ENCODE peak calls at places on chromosomes 1 and 21, in seven cellular contexts. V, U, A, T, F, L and H are unnamed samples.

GRCh38 chr1:153778824-153779519 is 3.8 kb downstream of the SLC27A3 start:
- DNase-seq in V (no peak), U (no peak), A (no peak), T (no peak), F (no peak), L (no peak), H (no peak)

GRCh38 chr21:31136891-31137290 is 98.6 kb upstream of the KRTAP19-8 start:
- DNase-seq in V (no peak), U (no peak), A (no peak), T (no peak), F (no peak), L (no peak), H (no peak)

GRCh38 chr1:242147096-242147976 is 148.4 kb upstream of the MAP1LC3C start:
- DNase-seq in V (no peak), U (peak), A (no peak), T (no peak), F (no peak), L (no peak), H (no peak)

GRCh38 chr1:226086776-226087175 is 24.3 kb downstream of the H3-3A start:
- DNase-seq in V (no peak), U (no peak), A (no peak), T (peak), F (no peak), L (no peak), H (no peak)

GRCh38 chr1:38297852-38298251 is 251.3 kb upstream of the POU3F1 start:
- DNase-seq in V (no peak), U (no peak), A (no peak), T (no peak), F (no peak), L (no peak), H (no peak)

GRCh38 chr1:79323240-79324025 is 316.9 kb upstream of the ADGRL4 start:
- DNase-seq in V (no peak), U (no peak), A (no peak), T (no peak), F (no peak), L (no peak), H (no peak)

GRCh38 chr1:36934061-36934460 is 100.3 kb downstream of the GRIK3 start:
- DNase-seq in V (no peak), U (no peak), A (no peak), T (no peak), F (no peak), L (no peak), H (no peak)

GRCh38 chr1:162939035-162939434 is 78.1 kb upstream of the CCDC190 start:
- DNase-seq in V (no peak), U (no peak), A (no peak), T (no peak), F (no peak), L (no peak), H (no peak)

GRCh38 chr1:29672955-29673507 is 436.7 kb downstream of the PTPRU start:
- DNase-seq in V (peak), U (no peak), A (no peak), T (peak), F (peak), L (no peak), H (no peak)

GRCh38 chr1:13494025-13494424 is 19.8 kb downstream of the LRRC38 start:
- DNase-seq in V (no peak), U (no peak), A (no peak), T (no peak), F (no peak), L (no peak), H (no peak)

GRCh38 chr1:1171551-1172340 is 1.9 kb upstream of the TTLL10 start:
- DNase-seq in V (no peak), U (peak), A (no peak), T (no peak), F (no peak), L (no peak), H (no peak)

GRCh38 chr1:176843352-176844297 is 320.9 kb downstream of the ASTN1 start:
- DNase-seq in V (peak), U (peak), A (no peak), T (no peak), F (no peak), L (no peak), H (no peak)

GRCh38 chr1:51014878-51015277 is 44.8 kb downstream of the CDKN2C start:
- DNase-seq in V (no peak), U (no peak), A (no peak), T (no peak), F (no peak), L (no peak), H (no peak)

GRCh38 chr21:36820176-36821031 is 121.5 kb downstream of the SIM2 start:
- DNase-seq in V (no peak), U (peak), A (no peak), T (no peak), F (no peak), L (no peak), H (no peak)

GRCh38 chr21:25537174-25537573 is 70.1 kb downstream of the MRPL39 start:
- DNase-seq in V (no peak), U (no peak), A (no peak), T (no peak), F (no peak), L (no peak), H (no peak)

GRCh38 chr21:46605759-46606426 is 1.0 kb upstream of the S100B start:
- DNase-seq in V (peak), U (no peak), A (no peak), T (peak), F (peak), L (no peak), H (peak)

GRCh38 chr1:46041974-46042373 is 90.5 kb downstream of the PIK3R3 start:
- DNase-seq in V (peak), U (no peak), A (no peak), T (no peak), F (no peak), L (no peak), H (no peak)

GRCh38 chr1:29349871-29350491 is 113.7 kb downstream of the PTPRU start:
- DNase-seq in V (no peak), U (no peak), A (no peak), T (peak), F (no peak), L (no peak), H (no peak)

GRCh38 chr1:246782120-246782900 is 58.1 kb downstream of the SCCPDH start:
- DNase-seq in V (no peak), U (no peak), A (no peak), T (no peak), F (no peak), L (no peak), H (no peak)

GRCh38 chr1:166902279-166902678 is 26.2 kb upstream of the TADA1 start:
- DNase-seq in V (no peak), U (no peak), A (no peak), T (no peak), F (no peak), L (no peak), H (no peak)

GRCh38 chr1:24253569-24253968 is 65.6 kb upstream of the GRHL3 start:
- DNase-seq in V (no peak), U (no peak), A (no peak), T (no peak), F (no peak), L (no peak), H (no peak)
- TF ChIP-seq CTCF in V (no peak), U (peak), A (no peak), T (no peak), F (no peak), L (no peak), H (no peak)

GRCh38 chr1:39969048-39969447 is 14.1 kb downstream of the MFSD2A start:
- DNase-seq in V (no peak), U (no peak), A (no peak), T (peak), F (no peak), L (no peak), H (no peak)

GRCh38 chr1:39971138-39971537 is 16.2 kb downstream of the MFSD2A start:
- DNase-seq in V (no peak), U (no peak), A (no peak), T (no peak), F (no peak), L (no peak), H (no peak)

GRCh38 chr1:39970274-39970673 is 15.3 kb downstream of the MFSD2A start:
- DNase-seq in V (no peak), U (no peak), A (no peak), T (no peak), F (no peak), L (no peak), H (no peak)

GRCh38 chr1:39973503-39974135 is 18.7 kb downstream of the MFSD2A start:
- DNase-seq in V (peak), U (peak), A (peak), T (peak), F (peak), L (no peak), H (peak)

DNA sequence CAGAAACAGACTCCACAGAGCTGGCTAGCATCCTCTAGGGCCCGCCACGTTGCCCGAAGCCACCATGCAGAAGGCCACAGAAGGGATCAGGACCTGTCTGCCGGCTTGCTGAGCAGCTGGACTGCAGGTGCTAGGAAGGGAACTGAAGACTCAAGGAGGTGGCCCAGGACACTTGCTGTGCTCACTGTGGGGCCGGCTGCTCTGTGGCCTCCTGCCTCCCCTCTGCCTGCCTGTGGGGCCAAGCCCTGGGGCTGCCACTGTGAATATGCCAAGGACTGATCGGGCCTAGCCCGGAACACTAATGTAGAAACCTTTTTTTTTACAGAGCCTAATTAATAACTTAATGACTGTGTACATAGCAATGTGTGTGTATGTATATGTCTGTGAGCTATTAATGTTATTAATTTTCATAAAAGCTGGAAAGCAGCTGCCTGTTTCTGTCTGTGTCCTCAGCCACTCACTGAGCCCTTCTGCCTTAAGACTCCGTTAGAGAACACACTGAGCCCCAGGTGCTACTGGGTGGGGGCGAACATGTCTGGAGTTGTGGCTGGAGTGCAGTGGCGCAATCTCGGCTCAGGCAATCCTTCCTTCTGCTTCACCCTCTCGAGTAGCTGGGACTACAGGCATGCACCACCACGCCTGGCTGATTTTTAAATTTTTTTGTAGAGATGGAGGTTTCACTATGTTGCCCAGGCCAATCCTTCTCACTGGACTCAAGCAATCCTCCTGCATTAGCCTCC is 14.8 kb downstream of the MFSD2A start:
- DNase-seq in V (no peak), U (no peak), A (no peak), T (peak), F (no peak), L (no peak), H (no peak)
- H3K27ac ChIP-seq in V (no peak), U (no peak), A (no peak), T (no peak), F (no peak), L (peak), H (no peak)

GRCh38 chr1:157147906-157148717 is 9.9 kb upstream of the ETV3 start:
- DNase-seq in V (no peak), U (no peak), A (no peak), T (no peak), F (no peak), L (no peak), H (no peak)

GRCh38 chr1:157147037-157147436 is 8.8 kb upstream of the ETV3 start:
- DNase-seq in V (no peak), U (no peak), A (no peak), T (no peak), F (no peak), L (no peak), H (no peak)

GRCh38 chr1:157145081-157145480 is 6.9 kb upstream of the ETV3 start:
- DNase-seq in V (no peak), U (no peak), A (no peak), T (no peak), F (no peak), L (no peak), H (no peak)

GRCh38 chr1:157144509-157144908 is 6.3 kb upstream of the ETV3 start:
- DNase-seq in V (no peak), U (no peak), A (no peak), T (no peak), F (no peak), L (no peak), H (no peak)

DNA sequence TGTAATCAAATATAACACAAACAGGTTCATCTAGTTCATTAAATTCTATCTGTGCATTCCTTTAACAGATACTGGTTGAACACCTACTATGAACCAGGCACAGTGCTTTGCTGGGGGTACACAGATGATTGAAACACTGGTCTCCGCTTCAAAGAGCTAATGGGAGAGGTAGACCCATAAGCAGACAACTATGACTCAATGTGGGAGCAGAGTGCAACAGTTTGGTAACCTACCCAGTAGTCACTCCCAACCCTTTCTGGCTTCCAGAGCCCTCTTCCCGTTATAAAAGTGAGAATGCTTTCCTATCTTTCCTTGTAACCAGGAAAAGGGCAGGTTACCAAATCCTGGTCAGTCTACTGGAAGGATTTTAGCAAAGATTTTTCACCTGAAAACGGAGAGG is 8.0 kb upstream of the ETV3 start:
- DNase-seq in V (no peak), U (no peak), A (no peak), T (no peak), F (no peak), L (no peak), H (no peak)
- H3K4me3 ChIP-seq in V (no peak), U (no peak), A (no peak), T (no peak), F (no peak), L (no peak), H (no peak)

GRCh38 chr1:116806245-116806644 is 52.0 kb downstream of the CD2 start:
- DNase-seq in V (no peak), U (no peak), A (no peak), T (no peak), F (no peak), L (no peak), H (no peak)
- TF ChIP-seq CTCF in V (no peak), U (no peak), A (no peak), T (no peak), F (no peak), L (no peak), H (no peak)

GRCh38 chr21:14550200-14550599 is 4.1 kb upstream of the SAMSN1 start:
- DNase-seq in V (no peak), U (no peak), A (no peak), T (no peak), F (no peak), L (no peak), H (no peak)
- H3K27ac ChIP-seq in V (no peak), U (no peak), A (no peak), T (no peak), F (no peak), L (no peak), H (no peak)

GRCh38 chr21:42039470-42039901 is 29.3 kb upstream of the ZBTB21 start:
- DNase-seq in V (no peak), U (no peak), A (no peak), T (no peak), F (peak), L (no peak), H (no peak)
- H3K4me3 ChIP-seq in V (no peak), U (no peak), A (no peak), T (no peak), F (no peak), L (no peak), H (no peak)

GRCh38 chr1:15328785-15329480 is 80.8 kb upstream of the EFHD2 start:
- DNase-seq in V (peak), U (no peak), A (no peak), T (no peak), F (no peak), L (no peak), H (peak)
- TF ChIP-seq CTCF in V (peak), U (no peak), A (no peak), T (peak), F (no peak), L (peak), H (peak)

GRCh38 chr1:206575894-206576737 is 36.1 kb downstream of the EIF2D start:
- DNase-seq in V (no peak), U (no peak), A (no peak), T (no peak), F (no peak), L (no peak), H (no peak)
- H3K27ac ChIP-seq in V (peak), U (no peak), A (peak), T (peak), F (no peak), L (peak), H (peak)

GRCh38 chr21:18384771-18385170 is 18.8 kb downstream of the TMPRSS15 start:
- DNase-seq in V (no peak), U (peak), A (no peak), T (no peak), F (no peak), L (no peak), H (no peak)
- H3K4me3 ChIP-seq in V (no peak), U (no peak), A (no peak), T (no peak), F (no peak), L (no peak), H (no peak)

GRCh38 chr1:55206210-55206609 is 9.0 kb downstream of the USP24 start:
- DNase-seq in V (no peak), U (no peak), A (no peak), T (no peak), F (no peak), L (no peak), H (no peak)

GRCh38 chr1:55211456-55211855 is 3.7 kb downstream of the USP24 start:
- DNase-seq in V (no peak), U (no peak), A (no peak), T (no peak), F (no peak), L (no peak), H (no peak)

GRCh38 chr1:55210990-55211389 is 4.2 kb downstream of the USP24 start:
- DNase-seq in V (no peak), U (no peak), A (no peak), T (no peak), F (no peak), L (no peak), H (no peak)

GRCh38 chr1:55211909-55212308 is 3.3 kb downstream of the USP24 start:
- DNase-seq in V (no peak), U (no peak), A (no peak), T (no peak), F (no peak), L (no peak), H (no peak)

GRCh38 chr1:55209247-55209646 is 5.9 kb downstream of the USP24 start:
- DNase-seq in V (no peak), U (peak), A (no peak), T (no peak), F (no peak), L (no peak), H (no peak)
- TF ChIP-seq CTCF in V (peak), U (peak), A (no peak), T (no peak), F (no peak), L (no peak), H (no peak)